ENCODE peak calls at places on chromosomes 7 and 10, in seven cellular contexts. V is A673; N is GM06990; X is fibroblast of mammary gland; C is CD8-positive, alpha-beta T cell; M is psoas muscle; H is suprapubic skin. Y is an unnamed sample.

GRCh38 chr7:57867884-57868701 is 418.1 kb downstream of the ZNF716 start:
- DNase-seq in V (no peak), N (no peak), X (no peak), C (no peak), M (peak), H (no peak), Y (no peak)

GRCh38 chr10:130240409-130240808 is 104.2 kb downstream of the GLRX3 start:
- DNase-seq in V (no peak), N (no peak), X (no peak), C (no peak), M (no peak), H (no peak), Y (no peak)

GRCh38 chr7:44643206-44643605 is 36.8 kb downstream of the OGDH start:
- DNase-seq in V (no peak), N (no peak), X (no peak), C (no peak), M (no peak), H (no peak), Y (no peak)

GRCh38 chr7:111727905-111728634 is 165.8 kb upstream of the IMMP2L start:
- DNase-seq in V (no peak), N (no peak), X (no peak), C (no peak), M (no peak), H (no peak), Y (no peak)

GRCh38 chr7:112069879-112070321 is 136.3 kb downstream of the DOCK4 start:
- DNase-seq in V (no peak), N (no peak), X (peak), C (no peak), M (no peak), H (no peak), Y (no peak)

GRCh38 chr7:80795174-80795573 is 123.7 kb downstream of the SEMA3C start:
- DNase-seq in V (no peak), N (no peak), X (peak), C (no peak), M (no peak), H (no peak), Y (no peak)

GRCh38 chr7:17989546-17989945 is 38.1 kb downstream of the PRPS1L1 start:
- DNase-seq in V (no peak), N (no peak), X (peak), C (no peak), M (no peak), H (no peak), Y (no peak)

GRCh38 chr7:130425798-130426197 is 15.0 kb downstream of the CEP41 start:
- DNase-seq in V (no peak), N (no peak), X (no peak), C (no peak), M (no peak), H (no peak), Y (no peak)

GRCh38 chr7:138072726-138073125 is 3.5 kb upstream of the AKR1D1 start:
- DNase-seq in V (no peak), N (no peak), X (no peak), C (no peak), M (no peak), H (no peak), Y (no peak)

GRCh38 chr7:23520582-23520981 is 11.2 kb downstream of the TRA2A start:
- DNase-seq in V (no peak), N (no peak), X (no peak), C (no peak), M (no peak), H (no peak), Y (peak)

GRCh38 chr7:85554294-85554877 is 367.5 kb upstream of the SEMA3D start:
- DNase-seq in V (peak), N (peak), X (peak), C (no peak), M (no peak), H (no peak), Y (peak)

GRCh38 chr10:44233561-44234470 is 151.1 kb downstream of the CXCL12 start:
- DNase-seq in V (peak), N (no peak), X (no peak), C (no peak), M (peak), H (no peak), Y (no peak)

GRCh38 chr10:13113544-13113943 is 13.6 kb downstream of the OPTN start:
- DNase-seq in V (no peak), N (no peak), X (no peak), C (no peak), M (no peak), H (no peak), Y (no peak)

GRCh38 chr7:30062587-30062986 is 34.4 kb downstream of the PLEKHA8 start:
- DNase-seq in V (peak), N (no peak), X (peak), C (no peak), M (no peak), H (no peak), Y (peak)

GRCh38 chr10:79264942-79265341 is 82.3 kb upstream of the PPIF start:
- DNase-seq in V (no peak), N (no peak), X (peak), C (no peak), M (no peak), H (no peak), Y (no peak)

GRCh38 chr7:80942261-80943041 is 23.6 kb upstream of the SEMA3C start:
- DNase-seq in V (peak), N (no peak), X (peak), C (no peak), M (peak), H (peak), Y (peak)

GRCh38 chr10:84114088-84114667 is 25.1 kb upstream of the GHITM start:
- DNase-seq in V (peak), N (no peak), X (peak), C (no peak), M (no peak), H (no peak), Y (peak)

GRCh38 chr7:11319491-11320274 is 346.0 kb downstream of the PHF14 start:
- DNase-seq in V (no peak), N (no peak), X (peak), C (no peak), M (no peak), H (no peak), Y (peak)

GRCh38 chr7:14115706-14116105 is 126.2 kb upstream of the ETV1 start:
- DNase-seq in V (no peak), N (no peak), X (no peak), C (no peak), M (no peak), H (no peak), Y (no peak)

GRCh38 chr7:43394441-43395130 is 188.3 kb upstream of the STK17A start:
- DNase-seq in V (no peak), N (no peak), X (no peak), C (no peak), M (no peak), H (no peak), Y (no peak)

GRCh38 chr10:30384791-30385201 is 35.7 kb upstream of the MTPAP start:
- DNase-seq in V (peak), N (no peak), X (peak), C (no peak), M (no peak), H (no peak), Y (peak)

GRCh38 chr10:525565-526315 is 163.7 kb downstream of the DIP2C start:
- DNase-seq in V (no peak), N (no peak), X (peak), C (no peak), M (peak), H (no peak), Y (no peak)

GRCh38 chr10:527416-527815 is 162.1 kb downstream of the DIP2C start:
- DNase-seq in V (no peak), N (no peak), X (no peak), C (no peak), M (no peak), H (no peak), Y (no peak)

GRCh38 chr10:523925-524324 is 165.5 kb downstream of the DIP2C start:
- DNase-seq in V (no peak), N (no peak), X (no peak), C (no peak), M (peak), H (no peak), Y (no peak)

GRCh38 chr10:528173-529165 is 161.0 kb downstream of the DIP2C start:
- DNase-seq in V (no peak), N (no peak), X (no peak), C (no peak), M (no peak), H (no peak), Y (no peak)

DNA sequence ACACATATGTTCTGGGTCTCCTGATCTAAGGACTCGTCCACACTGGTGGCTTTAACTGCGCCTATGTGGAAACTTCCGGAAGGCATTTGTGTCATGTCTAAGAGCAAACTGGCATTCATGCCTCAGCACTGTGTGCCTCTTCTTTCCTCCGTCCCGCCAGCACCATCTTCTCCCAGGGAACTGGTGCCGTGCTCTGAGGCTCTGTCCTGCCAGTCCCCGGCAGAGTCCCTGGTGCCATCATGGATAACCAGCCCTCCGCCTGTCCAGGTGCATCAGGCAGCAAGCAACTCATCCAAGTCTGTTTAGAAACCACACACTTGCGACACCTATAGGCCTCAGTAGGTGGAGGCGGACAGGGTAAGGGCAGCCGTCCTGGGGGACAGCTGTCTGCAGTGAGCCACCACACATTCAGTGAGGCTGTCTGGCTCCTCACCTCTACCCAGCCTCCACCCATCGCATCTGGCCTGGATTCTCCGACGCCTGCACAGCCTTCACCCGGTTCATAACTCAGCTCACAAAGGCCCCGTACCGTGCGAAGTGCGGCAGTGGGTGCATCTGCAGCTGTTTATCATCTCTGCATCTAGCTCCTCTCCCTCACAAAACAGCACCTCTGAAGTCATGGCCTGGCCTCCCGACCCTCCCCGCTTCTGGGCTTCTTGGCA is 162.7 kb downstream of the DIP2C start:
- DNase-seq in V (no peak), N (no peak), X (no peak), C (no peak), M (no peak), H (no peak), Y (peak)
- H3K4me3 ChIP-seq in V (no peak), N (no peak), X (no peak), C (no peak), M (no peak), H (no peak), Y (no peak)

DNA sequence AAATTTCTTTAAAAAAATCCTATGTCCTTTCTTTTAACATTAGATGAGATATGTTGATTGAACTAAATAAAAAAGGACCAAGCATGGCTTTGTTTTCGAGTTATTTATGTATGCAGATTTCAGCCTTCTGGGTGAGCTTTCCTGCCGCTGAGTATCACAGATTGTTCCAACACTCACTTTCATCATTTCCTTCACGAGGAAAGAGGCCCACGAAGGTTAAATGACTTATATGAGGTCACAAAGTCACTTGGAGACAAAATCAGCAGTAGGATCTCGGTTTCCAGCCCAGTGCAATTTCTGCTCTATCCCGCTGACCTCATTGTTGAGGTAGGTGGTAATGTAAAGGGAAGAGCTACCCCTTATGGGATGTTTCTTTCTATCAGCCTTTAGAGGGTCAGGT is 226.8 kb downstream of the SKAP2 start:
- DNase-seq in V (no peak), N (no peak), X (no peak), C (no peak), M (no peak), H (no peak), Y (no peak)
- H3K4me3 ChIP-seq in V (no peak), N (no peak), X (no peak), C (no peak), M (no peak), H (no peak), Y (no peak)

DNA sequence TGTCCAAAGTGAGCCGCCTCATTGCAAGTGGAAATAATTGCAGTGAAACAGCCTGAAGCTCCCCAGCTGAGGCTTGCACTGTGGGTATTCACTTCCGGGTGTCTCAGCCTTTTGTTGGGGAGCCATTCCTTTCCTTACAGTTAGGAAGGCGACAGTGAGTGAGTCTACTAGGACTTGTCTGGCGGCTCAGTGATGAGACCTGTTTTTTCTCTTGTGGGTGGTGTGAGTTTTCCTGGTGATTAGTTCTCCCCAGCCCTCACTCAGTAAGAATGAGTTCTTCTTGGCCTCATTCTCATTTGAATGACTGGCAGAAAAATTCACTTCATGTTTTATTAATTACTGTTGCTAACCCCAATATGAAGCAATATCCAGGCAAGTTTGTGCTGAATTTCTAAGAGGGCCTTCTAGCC is 2.6 kb downstream of the PGAM1 start:
- DNase-seq in V (peak), N (no peak), X (peak), C (peak), M (no peak), H (no peak), Y (peak)
- H3K4me3 ChIP-seq in V (peak), N (peak), X (peak), C (peak), M (peak), H (peak), Y (peak)

DNA sequence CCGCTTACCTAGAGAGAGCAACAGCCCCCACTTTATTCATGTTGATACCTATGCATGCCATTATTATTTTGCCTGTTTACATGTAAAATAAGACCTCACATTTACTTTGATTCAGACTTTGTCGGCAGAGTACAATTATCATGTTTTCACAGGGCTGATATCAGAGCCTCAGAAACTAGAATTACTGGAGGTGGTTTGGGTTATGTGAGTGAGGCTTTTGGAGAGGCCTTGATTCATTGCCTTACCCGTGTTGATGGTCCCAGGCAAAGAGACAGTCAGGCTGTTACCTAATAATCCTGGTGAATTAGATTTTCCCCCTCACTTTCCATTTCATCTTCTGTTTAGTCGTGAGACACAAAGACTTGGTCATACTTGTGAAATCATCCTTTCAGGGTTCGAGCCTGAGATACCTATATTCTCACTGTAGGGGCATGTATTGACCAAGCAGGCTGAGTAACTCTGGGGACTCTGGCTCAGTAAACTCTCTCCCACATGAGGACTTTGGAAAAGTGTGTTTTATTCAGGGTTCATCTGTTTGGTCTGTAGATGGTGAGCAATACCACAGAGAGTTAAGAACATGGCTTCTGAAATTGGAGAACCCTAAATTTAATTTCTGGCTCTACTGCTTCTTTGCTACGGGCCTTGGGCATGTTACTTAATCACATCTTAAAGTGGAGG is 150.9 kb downstream of the CELF2 start:
- DNase-seq in V (no peak), N (no peak), X (no peak), C (no peak), M (no peak), H (no peak), Y (no peak)
- H3K4me3 ChIP-seq in V (no peak), N (peak), X (no peak), C (peak), M (no peak), H (peak), Y (peak)

DNA sequence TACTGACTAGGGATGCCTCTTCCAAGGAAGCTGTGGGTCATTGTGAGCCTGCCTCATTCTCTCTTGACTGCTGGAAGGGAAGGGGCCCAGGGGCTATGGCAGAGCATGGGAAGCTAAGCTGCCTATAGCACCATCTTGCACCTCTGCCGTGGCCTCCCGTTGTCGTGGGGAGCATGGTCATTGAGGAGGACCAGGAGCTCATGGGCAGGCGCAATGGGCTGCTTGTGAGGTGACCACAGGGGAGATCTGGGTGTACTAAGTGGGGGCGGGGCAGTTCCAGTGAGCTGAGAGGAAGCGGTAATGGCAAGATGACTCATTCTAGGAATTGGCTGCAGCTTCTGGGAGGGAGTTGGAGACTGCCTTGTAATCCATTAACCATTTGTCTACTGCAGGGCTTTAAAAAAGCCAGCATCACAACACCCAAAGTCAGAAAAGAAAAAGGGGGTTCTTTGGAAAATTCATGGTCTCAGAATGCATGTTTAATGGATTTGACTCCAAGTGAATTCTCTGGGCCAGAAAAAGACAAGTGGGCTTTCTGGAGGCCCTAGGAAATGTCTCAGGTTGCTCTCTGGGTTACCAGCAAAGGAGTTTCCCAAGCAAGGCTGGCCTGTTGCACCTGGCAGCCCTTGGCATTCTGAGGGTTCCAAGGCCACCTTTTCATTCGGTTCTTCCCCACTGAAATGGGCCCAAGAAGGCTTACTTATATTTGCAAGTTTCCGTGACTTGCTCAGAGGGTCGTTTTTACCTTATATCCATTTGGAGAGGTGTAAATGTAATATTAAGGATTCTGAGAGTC is 3.6 kb downstream of the DUSP5 start:
- DNase-seq in V (peak), N (peak), X (peak), C (peak), M (peak), H (peak), Y (peak)
- H3K4me3 ChIP-seq in V (peak), N (peak), X (peak), C (no peak), M (peak), H (peak), Y (no peak)

DNA sequence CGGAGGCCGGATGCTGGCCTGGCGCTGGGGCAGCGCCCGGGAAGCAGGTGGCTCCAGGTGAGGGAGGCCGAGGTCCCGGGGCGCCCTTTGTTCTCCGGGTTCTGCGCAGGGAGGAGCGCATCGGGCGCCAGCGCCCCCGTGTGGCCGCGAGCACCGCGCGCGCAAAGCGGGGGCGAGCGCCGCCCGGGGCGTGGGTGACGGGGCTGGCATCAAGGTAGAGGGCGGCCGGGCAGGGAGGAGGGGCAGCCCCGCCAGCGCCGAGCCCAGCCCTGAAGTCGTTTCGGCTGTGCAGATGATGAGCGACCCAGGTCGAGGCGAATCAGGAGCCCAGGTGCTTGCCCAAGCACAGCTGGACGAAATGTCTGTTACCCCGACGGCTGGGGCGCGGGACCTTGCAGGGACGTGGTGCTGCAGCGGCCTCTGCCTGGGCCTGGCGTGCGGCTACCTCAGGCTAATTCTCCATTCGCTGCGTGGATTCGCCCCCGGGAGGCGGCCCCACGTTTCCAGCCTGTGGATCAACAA is 10.5 kb upstream of the FGFR2 start:
- DNase-seq in V (peak), N (peak), X (no peak), C (no peak), M (peak), H (peak), Y (peak)
- H3K4me3 ChIP-seq in V (peak), N (no peak), X (no peak), C (no peak), M (peak), H (peak), Y (no peak)

DNA sequence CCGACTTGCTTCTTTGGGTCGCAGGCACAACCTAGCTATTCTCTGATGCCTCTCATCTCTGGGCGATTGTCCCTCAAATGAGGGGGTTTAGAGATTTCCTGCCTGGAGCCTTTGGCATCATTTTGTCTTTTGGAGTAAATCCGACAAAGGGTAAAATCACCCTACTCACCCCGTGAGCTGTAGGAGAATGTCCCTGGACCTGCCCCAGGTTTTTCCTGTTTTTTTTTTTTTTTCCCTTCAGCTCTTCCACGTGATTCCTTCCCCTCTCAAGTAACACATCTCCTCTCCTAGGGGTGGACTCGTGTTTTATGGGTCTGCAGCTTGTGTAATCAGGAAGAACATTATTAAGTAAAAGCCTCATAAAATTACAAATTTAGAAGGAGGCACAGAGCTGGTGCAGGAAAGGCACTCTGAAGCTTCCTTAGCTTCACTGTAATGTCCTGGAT is 128.4 kb upstream of the ZNF746 start:
- DNase-seq in V (peak), N (no peak), X (peak), C (no peak), M (no peak), H (no peak), Y (peak)
- H3K4me3 ChIP-seq in V (peak), N (no peak), X (no peak), C (no peak), M (peak), H (peak), Y (no peak)